ENCODE peak calls at places on chromosomes 1 and 21, in nine cellular contexts. A is mucosa of descending colon; T is PC-9; S is lung microvascular endothelial cell; F is CD4-positive, CD25-positive, alpha-beta regulatory T cell; U is activated CD4-positive, alpha-beta T cell treated with anti-CD3 and anti-CD28 coated beads, Interleukin-2, amount 50 U/mL, for 24 hours; V is MCF 10A; K is amniotic stem cell; N is fibroblast of mammary gland. D is an unnamed sample.
A peak's percentile ranks its signal among the peaks of the same experiment; 100 is the strongest.

GRCh38 chr1:24416666-24417391 is 1.2 kb downstream of the NIPAL3 start:
- DNase-seq in T (peak; percentile 94), S (no peak), F (peak; percentile 15), V (peak; percentile 69), N (peak; percentile 94), A (peak; percentile 39), U (no peak), K (peak; percentile 94), D (peak; percentile 78)

GRCh38 chr1:87291107-87291506 is 37.6 kb upstream of the LMO4 start:
- DNase-seq in S (no peak), K (no peak), F (no peak), U (no peak), A (no peak), V (no peak), N (peak; percentile 21), T (no peak), D (no peak)

GRCh38 chr21:28655471-28655870 is 337.2 kb downstream of the LTN1 start:
- DNase-seq in V (no peak), S (no peak), A (no peak), T (no peak), N (no peak), K (no peak), F (no peak), U (no peak), D (no peak)

GRCh38 chr1:46131727-46132528 is 501 bp downstream of the PIK3R3 start:
- DNase-seq in V (peak; percentile 48), U (peak; percentile 1), T (no peak), F (peak; percentile 9), A (peak; percentile 47), K (peak; percentile 43), N (peak; percentile 27), S (peak; percentile 52), D (peak; percentile 24)

GRCh38 chr1:111924786-111925185 is 64.7 kb downstream of the KCND3 start:
- DNase-seq in A (no peak), S (no peak), V (no peak), F (no peak), U (no peak), T (no peak), K (no peak), N (no peak), D (no peak)

GRCh38 chr1:202858789-202859414 is 30.0 kb downstream of the RABIF start:
- DNase-seq in U (no peak), F (no peak), V (no peak), A (no peak), S (no peak), N (peak; percentile 32), T (no peak), K (no peak), D (no peak)

GRCh38 chr1:160196143-160196542 is 5.8 kb downstream of the CASQ1 start:
- DNase-seq in S (no peak), T (no peak), N (no peak), F (no peak), K (no peak), U (no peak), A (no peak), V (no peak), D (no peak)

GRCh38 chr1:8863138-8863537 is 15.3 kb downstream of the ENO1 start:
- DNase-seq in A (no peak), T (no peak), N (no peak), F (no peak), S (no peak), V (no peak), U (no peak), K (no peak), D (no peak)

GRCh38 chr1:117635805-117636204 is 30.0 kb downstream of the TENT5C start:
- DNase-seq in K (no peak), N (no peak), V (no peak), F (no peak), U (no peak), S (no peak), T (no peak), A (no peak), D (no peak)

GRCh38 chr1:76038306-76039004 is 36.1 kb upstream of the ST6GALNAC3 start:
- DNase-seq in U (no peak), A (no peak), S (no peak), K (no peak), F (no peak), N (no peak), T (no peak), V (no peak), D (no peak)

GRCh38 chr1:47407481-47407880 is 8.6 kb upstream of the FOXE3 start:
- DNase-seq in U (no peak), V (no peak), N (no peak), F (no peak), A (no peak), K (no peak), S (no peak), T (no peak), D (no peak)

GRCh38 chr1:223664106-223664505 is 1.4 kb downstream of the CAPN8 start:
- DNase-seq in F (no peak), A (no peak), N (no peak), S (no peak), T (no peak), U (no peak), K (no peak), V (no peak), D (no peak)

GRCh38 chr1:226658538-226659125 is 80.5 kb downstream of the ITPKB start:
- DNase-seq in N (no peak), U (no peak), S (no peak), K (no peak), F (no peak), A (peak; percentile 19), T (no peak), V (no peak), D (no peak)

GRCh38 chr1:245690946-245691456 is 536.2 kb downstream of the KIF26B start:
- DNase-seq in T (no peak), N (no peak), S (peak; percentile 84), F (no peak), V (no peak), U (no peak), K (no peak), A (no peak), D (no peak)

GRCh38 chr1:53328009-53328489 is at the start of gene LRP8:
- DNase-seq in S (peak; percentile 69), U (peak; percentile 69), V (peak; percentile 70), F (peak; percentile 68), K (peak; percentile 73), A (peak; percentile 83), T (no peak), N (peak; percentile 46), D (peak; percentile 77)

GRCh38 chr1:115189814-115190541 is 100.7 kb upstream of the TSPAN2 start:
- DNase-seq in F (no peak), U (no peak), K (peak; percentile 91), V (peak; percentile 80), T (peak; percentile 100), A (no peak), S (peak; percentile 52), N (peak; percentile 97), D (no peak)

GRCh38 chr21:33729631-33730030 is 87.3 kb downstream of the ITSN1 start:
- DNase-seq in T (no peak), N (no peak), S (peak; percentile 27), V (no peak), U (no peak), A (no peak), F (no peak), K (no peak), D (no peak)

GRCh38 chr1:192826791-192827477 is 18.1 kb downstream of the RGS2 start:
- DNase-seq in U (no peak), T (peak; percentile 46), F (no peak), V (peak; percentile 30), N (no peak), A (no peak), S (peak; percentile 93), K (peak; percentile 14), D (no peak)

GRCh38 chr1:24735619-24736375 is 9.4 kb upstream of the CLIC4 start:
- DNase-seq in N (peak; percentile 63), U (no peak), K (no peak), A (no peak), F (no peak), T (no peak), V (no peak), S (no peak), D (no peak)

GRCh38 chr21:20419780-20420179 is 578.4 kb upstream of the NCAM2 start:
- DNase-seq in V (peak; percentile 47), S (no peak), F (no peak), U (no peak), A (no peak), T (no peak), N (no peak), K (no peak), D (no peak)

GRCh38 chr1:204282801-204283200 is 69.0 kb upstream of the GOLT1A start:
- DNase-seq in V (no peak), F (no peak), T (no peak), K (no peak), N (no peak), U (no peak), S (no peak), A (no peak), D (no peak)

GRCh38 chr1:160066829-160067720 is 2.9 kb downstream of the KCNJ10 start:
- DNase-seq in T (no peak), S (no peak), N (no peak), U (no peak), K (no peak), F (no peak), V (no peak), A (no peak), D (no peak)

GRCh38 chr1:110229348-110230001 is 19.4 kb downstream of the KCNC4 start:
- DNase-seq in S (no peak), N (no peak), F (no peak), A (no peak), V (peak; percentile 83), K (no peak), U (no peak), T (peak; percentile 96), D (no peak)

GRCh38 chr1:199282910-199283309 is 644.1 kb downstream of the PTPRC start:
- DNase-seq in V (no peak), K (no peak), N (no peak), U (no peak), A (no peak), T (no peak), F (no peak), S (peak; percentile 32), D (no peak)

GRCh38 chr1:30084909-30085571 is 638.3 kb downstream of the MATN1 start:
- DNase-seq in A (no peak), V (no peak), T (no peak), K (no peak), F (no peak), N (no peak), U (no peak), S (no peak), D (no peak)

GRCh38 chr1:214864896-214865688 is 217.4 kb upstream of the KCNK2 start:
- DNase-seq in N (peak; percentile 92), V (peak; percentile 97), A (no peak), U (no peak), F (no peak), T (peak; percentile 42), K (no peak), S (no peak), D (no peak)

GRCh38 chr1:175472464-175472863 is 270.9 kb downstream of the TNR start:
- DNase-seq in N (no peak), T (no peak), S (no peak), K (no peak), F (no peak), V (no peak), U (no peak), A (no peak), D (no peak)

GRCh38 chr1:145988773-145989172 is 7.6 kb downstream of the TXNIP start:
- DNase-seq in F (no peak), A (no peak), K (no peak), S (no peak), T (no peak), U (no peak), V (no peak), N (no peak), D (peak; percentile 57)

GRCh38 chr21:44874240-44874496 is 678 bp upstream of the PTTG1IP start:
- DNase-seq in A (no peak), N (peak; percentile 39), U (peak; percentile 17), T (no peak), K (no peak), S (no peak), F (no peak), V (peak; percentile 59), D (no peak)

D was measured in CD4-positive, alpha-beta memory T cell.